ENCODE peak calls at places on chromosomes 5 and 9, in eight cellular contexts. Z is kidney epithelial cell; O is fibroblast of the conjunctiva; A is NCI-H1105 treated with DMSO at 0.1 percent for 48 hours; V is DMS 273 treated with DMSO at 0.1 percent for 48 hours; G is WERI-Rb-1; C is NCI-H1092 treated with DMSO at 0.1 percent for 48 hours; Q is stimulated activated CD8-positive, alpha-beta memory T cell treated with anti-CD3 and anti-CD28 coated beads, Interleukin-7, amount 100 ng/mL, for 4 hours. T is an unnamed sample.

GRCh38 chr9:134174526-134175290 is 10.3 kb upstream of the RNU6ATAC start:
- DNase-seq in Z (no peak), O (no peak), A (no peak), V (no peak), G (no peak), C (no peak), Q (no peak), T (no peak)

GRCh38 chr5:62112689-62113220 is 193.3 kb upstream of the KIF2A start:
- DNase-seq in Z (no peak), O (no peak), A (no peak), V (no peak), G (no peak), C (no peak), Q (no peak), T (no peak)

GRCh38 chr5:171840066-171840465 is 54.4 kb downstream of the SMIM23 start:
- DNase-seq in Z (no peak), O (no peak), A (peak; percentile 4), V (no peak), G (no peak), C (peak; percentile 46), Q (no peak), T (no peak)

GRCh38 chr9:90999425-91000397 is 198.1 kb downstream of the SYK start:
- DNase-seq in Z (no peak), O (no peak), A (peak; percentile 68), V (no peak), G (no peak), C (no peak), Q (no peak), T (no peak)

GRCh38 chr5:111158105-111158744 is 66.0 kb upstream of the CAMK4 start:
- DNase-seq in Z (peak; percentile 26), O (peak; percentile 74), A (peak; percentile 48), V (peak; percentile 37), G (peak; percentile 70), C (peak; percentile 32), Q (peak; percentile 53), T (peak; percentile 57)

GRCh38 chr9:16821344-16821743 is 49.1 kb downstream of the BNC2 start:
- DNase-seq in Z (no peak), O (no peak), A (no peak), V (no peak), G (no peak), C (no peak), Q (no peak), T (no peak)

GRCh38 chr5:128007939-128008338 is 75.6 kb upstream of the SLC12A2 start:
- DNase-seq in Z (no peak), O (no peak), A (no peak), V (no peak), G (no peak), C (no peak), Q (no peak), T (no peak)

GRCh38 chr9:91678807-91679206 is 255.2 kb upstream of the NFIL3 start:
- DNase-seq in Z (no peak), O (no peak), A (no peak), V (no peak), G (no peak), C (no peak), Q (no peak), T (no peak)

GRCh38 chr5:115559524-115559923 is 14.9 kb upstream of the FEM1C start:
- DNase-seq in Z (no peak), O (no peak), A (no peak), V (no peak), G (no peak), C (no peak), Q (no peak), T (no peak)

GRCh38 chr5:55636711-55637110 is 75.4 kb downstream of the SLC38A9 start:
- DNase-seq in Z (no peak), O (no peak), A (no peak), V (no peak), G (no peak), C (no peak), Q (no peak), T (no peak)

GRCh38 chr5:90421136-90421535 is 11.6 kb upstream of the CETN3 start:
- DNase-seq in Z (no peak), O (no peak), A (no peak), V (no peak), G (no peak), C (no peak), Q (no peak), T (no peak)

GRCh38 chr5:19920761-19921160 is 67.2 kb downstream of the CDH18 start:
- DNase-seq in Z (no peak), O (no peak), A (no peak), V (no peak), G (no peak), C (no peak), Q (no peak), T (no peak)

GRCh38 chr5:148140846-148141245 is 27.5 kb upstream of the SPINK14 start:
- DNase-seq in Z (no peak), O (no peak), A (no peak), V (no peak), G (no peak), C (no peak), Q (no peak), T (no peak)

GRCh38 chr5:152221721-152222629 is 183.1 kb downstream of the NMUR2 start:
- DNase-seq in Z (no peak), O (no peak), A (no peak), V (no peak), G (no peak), C (no peak), Q (no peak), T (no peak)

GRCh38 chr5:138469540-138470321 is 4.5 kb downstream of the EGR1 start:
- DNase-seq in Z (no peak), O (no peak), A (no peak), V (peak; percentile 38), G (no peak), C (no peak), Q (no peak), T (no peak)

GRCh38 chr9:37417857-37418618 is 4.5 kb upstream of the GRHPR start:
- DNase-seq in Z (no peak), O (no peak), A (no peak), V (no peak), G (no peak), C (no peak), Q (no peak), T (no peak)

GRCh38 chr9:883011-883410 is 41.5 kb downstream of the DMRT1 start:
- DNase-seq in Z (no peak), O (no peak), A (no peak), V (no peak), G (no peak), C (no peak), Q (no peak), T (no peak)

GRCh38 chr9:127498298-127498697 is 47.0 kb downstream of the LRSAM1 start:
- DNase-seq in Z (no peak), O (no peak), A (no peak), V (no peak), G (no peak), C (no peak), Q (no peak), T (no peak)

GRCh38 chr5:154624341-154624740 is 130.8 kb upstream of the LARP1 start:
- DNase-seq in Z (no peak), O (no peak), A (no peak), V (no peak), G (no peak), C (no peak), Q (no peak), T (no peak)

GRCh38 chr9:121484659-121485446 is 14.8 kb downstream of the GGTA1 start:
- DNase-seq in Z (no peak), O (no peak), A (no peak), V (no peak), G (no peak), C (no peak), Q (no peak), T (no peak)